ENCODE peak calls at places on chromosome 12, in ten cellular contexts. One of them, this sample, is unnamed.

GRCh38 chr12:15788266-15789214 is 648 bp downstream of the EPS8 start:
- DNase-seq in IMR-90: peak; percentile 45
- DNase-seq in uterus: peak; percentile 62
- DNase-seq in HL-60: no peak
- DNase-seq in GM12865: peak; percentile 49
- DNase-seq in esophagus squamous epithelium: no peak
- DNase-seq in neural progenitor cell: peak; percentile 59
- DNase-seq in right atrium auricular region: no peak
- DNase-seq in NB4: peak; percentile 16
- DNase-seq in fibroblast of lung: peak; percentile 61
- DNase-seq in this sample: no peak

GRCh38 chr12:23084236-23084995 is 459.4 kb downstream of the ETNK1 start:
- DNase-seq in esophagus squamous epithelium: no peak
- DNase-seq in HL-60: no peak
- DNase-seq in uterus: no peak
- DNase-seq in neural progenitor cell: no peak
- DNase-seq in right atrium auricular region: no peak
- DNase-seq in IMR-90: peak; percentile 95
- DNase-seq in GM12865: no peak
- DNase-seq in fibroblast of lung: peak; percentile 99
- DNase-seq in NB4: no peak
- DNase-seq in this sample: peak; percentile 2

GRCh38 chr12:94560416-94561221 is 89.7 kb downstream of the TMCC3 start:
- DNase-seq in IMR-90: peak; percentile 53
- DNase-seq in neural progenitor cell: peak; percentile 52
- DNase-seq in HL-60: no peak
- DNase-seq in NB4: peak; percentile 53
- DNase-seq in esophagus squamous epithelium: no peak
- DNase-seq in right atrium auricular region: no peak
- DNase-seq in GM12865: peak; percentile 82
- DNase-seq in fibroblast of lung: peak; percentile 85
- DNase-seq in uterus: no peak
- DNase-seq in this sample: no peak

GRCh38 chr12:82359115-82359478 is 768 bp downstream of the METTL25 start:
- DNase-seq in right atrium auricular region: no peak
- DNase-seq in HL-60: no peak
- DNase-seq in NB4: peak; percentile 40
- DNase-seq in esophagus squamous epithelium: no peak
- DNase-seq in uterus: no peak
- DNase-seq in IMR-90: no peak
- DNase-seq in GM12865: peak; percentile 21
- DNase-seq in neural progenitor cell: peak; percentile 36
- DNase-seq in fibroblast of lung: peak; percentile 13
- DNase-seq in this sample: no peak

GRCh38 chr12:57475271-57476161 is 4.2 kb downstream of the ARHGAP9 start:
- DNase-seq in GM12865: no peak
- DNase-seq in uterus: no peak
- DNase-seq in HL-60: no peak
- DNase-seq in NB4: no peak
- DNase-seq in esophagus squamous epithelium: no peak
- DNase-seq in right atrium auricular region: no peak
- DNase-seq in neural progenitor cell: peak; percentile 68
- DNase-seq in fibroblast of lung: peak; percentile 26
- DNase-seq in IMR-90: no peak
- DNase-seq in this sample: no peak

GRCh38 chr12:122081108-122081696 is 2.6 kb downstream of the MLXIP start:
- DNase-seq in right atrium auricular region: no peak
- DNase-seq in HL-60: no peak
- DNase-seq in uterus: peak; percentile 36
- DNase-seq in esophagus squamous epithelium: no peak
- DNase-seq in fibroblast of lung: peak; percentile 62
- DNase-seq in NB4: peak; percentile 44
- DNase-seq in neural progenitor cell: no peak
- DNase-seq in GM12865: peak; percentile 53
- DNase-seq in IMR-90: no peak
- DNase-seq in this sample: no peak

GRCh38 chr12:6925543-6926279 is 2.0 kb upstream of the ATN1 start:
- DNase-seq in NB4: no peak
- DNase-seq in uterus: peak; percentile 90
- DNase-seq in IMR-90: peak; percentile 90
- DNase-seq in right atrium auricular region: peak; percentile 84
- DNase-seq in HL-60: no peak
- DNase-seq in GM12865: no peak
- DNase-seq in neural progenitor cell: peak; percentile 77
- DNase-seq in esophagus squamous epithelium: no peak
- DNase-seq in fibroblast of lung: peak; percentile 96
- DNase-seq in this sample: peak; percentile 87

GRCh38 chr12:89779090-89779489 is 70.5 kb upstream of the ATP2B1 start:
- DNase-seq in fibroblast of lung: no peak
- DNase-seq in uterus: no peak
- DNase-seq in NB4: no peak
- DNase-seq in right atrium auricular region: no peak
- DNase-seq in IMR-90: no peak
- DNase-seq in neural progenitor cell: no peak
- DNase-seq in esophagus squamous epithelium: no peak
- DNase-seq in GM12865: no peak
- DNase-seq in HL-60: no peak
- DNase-seq in this sample: no peak

GRCh38 chr12:84910549-84911241 is 1.9 kb downstream of the SLC6A15 start:
- DNase-seq in IMR-90: no peak
- DNase-seq in esophagus squamous epithelium: no peak
- DNase-seq in right atrium auricular region: no peak
- DNase-seq in GM12865: no peak
- DNase-seq in HL-60: no peak
- DNase-seq in neural progenitor cell: peak; percentile 61
- DNase-seq in uterus: no peak
- DNase-seq in fibroblast of lung: peak; percentile 36
- DNase-seq in NB4: no peak
- DNase-seq in this sample: no peak

GRCh38 chr12:84913151-84913550 is 552 bp upstream of the SLC6A15 start:
- DNase-seq in GM12865: no peak
- DNase-seq in neural progenitor cell: peak; percentile 48
- DNase-seq in right atrium auricular region: no peak
- DNase-seq in uterus: no peak
- DNase-seq in HL-60: no peak
- DNase-seq in fibroblast of lung: peak; percentile 1
- DNase-seq in IMR-90: no peak
- DNase-seq in esophagus squamous epithelium: no peak
- DNase-seq in NB4: no peak
- DNase-seq in this sample: no peak

GRCh38 chr12:84911331-84912190 is 1.0 kb downstream of the SLC6A15 start:
- DNase-seq in right atrium auricular region: no peak
- DNase-seq in NB4: peak; percentile 16
- DNase-seq in neural progenitor cell: peak; percentile 93
- DNase-seq in GM12865: no peak
- DNase-seq in IMR-90: peak; percentile 56
- DNase-seq in uterus: peak; percentile 27
- DNase-seq in HL-60: no peak
- DNase-seq in fibroblast of lung: peak; percentile 81
- DNase-seq in esophagus squamous epithelium: no peak
- DNase-seq in this sample: peak; percentile 69

DNA sequence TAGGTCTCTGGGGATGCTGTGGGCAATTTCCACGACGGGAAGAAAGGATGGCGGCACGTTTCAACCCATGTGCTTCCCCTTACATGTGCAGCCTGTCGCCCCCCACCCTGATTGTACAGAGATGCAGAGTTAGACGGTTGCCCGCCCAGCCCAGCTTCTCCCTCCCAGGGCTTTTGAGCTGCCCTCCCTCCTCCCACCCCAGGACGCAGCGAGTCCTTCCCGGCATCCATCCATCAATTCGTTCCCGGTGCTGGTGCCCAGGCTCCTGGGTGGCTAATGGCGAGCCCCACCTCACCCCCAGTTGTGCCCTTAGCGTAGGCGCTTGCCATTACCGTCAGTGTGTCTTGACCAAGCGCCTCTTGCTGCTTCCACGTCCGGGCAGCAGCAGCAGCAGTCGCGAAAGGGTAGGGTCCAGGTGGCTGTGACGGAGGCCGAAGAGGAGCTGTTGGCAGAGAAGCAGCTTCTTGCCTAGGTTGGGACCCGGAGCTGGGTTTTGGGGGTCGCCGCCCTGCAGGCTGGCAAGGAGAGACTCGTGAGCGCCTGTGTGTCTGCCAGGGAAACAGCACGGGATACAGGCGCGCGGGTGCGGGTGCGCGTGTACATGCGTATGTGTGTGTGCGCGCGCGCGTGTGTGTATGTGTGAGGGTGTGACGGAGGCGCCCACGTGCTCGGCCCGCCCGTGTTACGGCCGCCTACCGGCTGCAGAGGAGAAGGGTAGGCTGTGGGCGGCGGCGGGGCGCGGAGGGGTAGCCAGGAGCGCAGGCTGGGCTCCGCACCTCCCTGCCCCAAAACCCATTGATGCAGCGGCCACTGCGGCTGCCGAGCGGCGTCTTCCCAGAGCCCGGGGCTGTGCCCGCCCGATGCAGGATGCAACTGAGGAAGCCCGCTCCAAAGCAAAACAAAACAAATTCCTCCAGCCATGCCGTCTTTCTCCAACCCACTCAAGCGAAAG is at the start of gene SLC6A15:
- DNase-seq in neural progenitor cell: peak; percentile 90
- DNase-seq in HL-60: no peak
- DNase-seq in GM12865: peak; percentile 38
- DNase-seq in esophagus squamous epithelium: peak; percentile 1
- DNase-seq in fibroblast of lung: peak; percentile 74
- DNase-seq in uterus: peak; percentile 28
- DNase-seq in NB4: no peak
- DNase-seq in IMR-90: peak; percentile 46
- DNase-seq in right atrium auricular region: no peak
- DNase-seq in this sample: peak; percentile 49
- TF ChIP-seq CTCF in neural progenitor cell: peak; percentile 57
- TF ChIP-seq CTCF in HL-60: no peak
- TF ChIP-seq CTCF in GM12865: no peak
- TF ChIP-seq CTCF in esophagus squamous epithelium: no peak
- TF ChIP-seq CTCF in fibroblast of lung: no peak
- TF ChIP-seq CTCF in uterus: no peak
- TF ChIP-seq CTCF in NB4: no peak
- TF ChIP-seq CTCF in IMR-90: peak; percentile 31
- TF ChIP-seq CTCF in right atrium auricular region: no peak
- TF ChIP-seq CTCF in this sample: peak; percentile 52

DNA sequence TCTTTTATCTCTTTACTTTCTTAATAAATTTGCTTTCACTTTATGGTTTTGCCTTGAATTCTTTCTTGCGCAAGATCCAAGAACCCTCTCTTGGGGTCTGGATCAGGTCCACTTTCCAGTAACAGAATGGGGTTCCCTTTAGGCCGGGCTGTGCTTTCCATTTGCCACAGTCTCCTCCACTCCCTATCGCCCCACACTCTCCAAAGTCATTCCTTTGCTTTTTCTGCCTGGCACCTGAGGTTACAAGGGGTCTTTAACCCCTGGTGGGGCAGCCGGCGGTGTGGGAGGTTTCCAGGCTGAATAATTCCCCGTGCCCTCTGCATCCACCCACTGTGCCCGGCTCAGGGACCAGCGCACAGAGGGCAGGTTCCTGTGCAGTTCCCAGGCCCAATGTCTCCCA is 42.9 kb upstream of the LHX5 start:
- DNase-seq in IMR-90: no peak
- DNase-seq in HL-60: no peak
- DNase-seq in right atrium auricular region: no peak
- DNase-seq in fibroblast of lung: no peak
- DNase-seq in esophagus squamous epithelium: no peak
- DNase-seq in NB4: no peak
- DNase-seq in neural progenitor cell: no peak
- DNase-seq in uterus: no peak
- DNase-seq in GM12865: no peak
- DNase-seq in this sample: no peak
- H3K4me3 ChIP-seq in IMR-90: no peak overlapping the region
- H3K4me3 ChIP-seq in HL-60: no peak overlapping the region
- H3K4me3 ChIP-seq in right atrium auricular region: no peak overlapping the region
- H3K4me3 ChIP-seq in fibroblast of lung: no peak overlapping the region
- H3K4me3 ChIP-seq in esophagus squamous epithelium: no peak overlapping the region
- H3K4me3 ChIP-seq in NB4: no peak overlapping the region
- H3K4me3 ChIP-seq in neural progenitor cell: peak overlapping the region; percentile 36
- H3K4me3 ChIP-seq in uterus: no peak overlapping the region
- H3K4me3 ChIP-seq in GM12865: no peak overlapping the region
- H3K4me3 ChIP-seq in this sample: no peak overlapping the region

GRCh38 chr12:9750276-9751203 is 10.2 kb downstream of the CD69 start:
- DNase-seq in esophagus squamous epithelium: no peak
- DNase-seq in GM12865: peak; percentile 82
- DNase-seq in IMR-90: peak; percentile 56
- DNase-seq in right atrium auricular region: no peak
- DNase-seq in HL-60: peak; percentile 61
- DNase-seq in fibroblast of lung: peak; percentile 56
- DNase-seq in uterus: peak; percentile 49
- DNase-seq in NB4: peak; percentile 81
- DNase-seq in neural progenitor cell: peak; percentile 79
- DNase-seq in this sample: peak; percentile 30

GRCh38 chr12:9754097-9754964 is 6.4 kb downstream of the CD69 start:
- DNase-seq in HL-60: no peak
- DNase-seq in GM12865: no peak
- DNase-seq in uterus: no peak
- DNase-seq in esophagus squamous epithelium: no peak
- DNase-seq in right atrium auricular region: no peak
- DNase-seq in neural progenitor cell: no peak
- DNase-seq in NB4: no peak
- DNase-seq in IMR-90: no peak
- DNase-seq in fibroblast of lung: no peak
- DNase-seq in this sample: no peak

GRCh38 chr12:9752145-9752717 is 8.5 kb downstream of the CD69 start:
- DNase-seq in esophagus squamous epithelium: no peak
- DNase-seq in right atrium auricular region: no peak
- DNase-seq in GM12865: no peak
- DNase-seq in uterus: no peak
- DNase-seq in neural progenitor cell: no peak
- DNase-seq in fibroblast of lung: no peak
- DNase-seq in HL-60: no peak
- DNase-seq in IMR-90: no peak
- DNase-seq in NB4: no peak
- DNase-seq in this sample: no peak

GRCh38 chr12:9753042-9753820 is 7.5 kb downstream of the CD69 start:
- DNase-seq in uterus: no peak
- DNase-seq in right atrium auricular region: no peak
- DNase-seq in IMR-90: no peak
- DNase-seq in NB4: no peak
- DNase-seq in GM12865: no peak
- DNase-seq in fibroblast of lung: no peak
- DNase-seq in HL-60: no peak
- DNase-seq in esophagus squamous epithelium: no peak
- DNase-seq in neural progenitor cell: no peak
- DNase-seq in this sample: no peak

GRCh38 chr12:9751204-9752144 is 9.2 kb downstream of the CD69 start:
- DNase-seq in right atrium auricular region: no peak
- DNase-seq in HL-60: peak; percentile 41
- DNase-seq in neural progenitor cell: peak; percentile 14
- DNase-seq in IMR-90: peak; percentile 16
- DNase-seq in NB4: no peak
- DNase-seq in fibroblast of lung: peak; percentile 15
- DNase-seq in esophagus squamous epithelium: no peak
- DNase-seq in uterus: no peak
- DNase-seq in GM12865: peak; percentile 43
- DNase-seq in this sample: no peak
- TF ChIP-seq CTCF in right atrium auricular region: no peak
- TF ChIP-seq CTCF in HL-60: peak; percentile 27
- TF ChIP-seq CTCF in neural progenitor cell: no peak
- TF ChIP-seq CTCF in IMR-90: peak; percentile 51
- TF ChIP-seq CTCF in NB4: no peak
- TF ChIP-seq CTCF in fibroblast of lung: peak; percentile 37
- TF ChIP-seq CTCF in esophagus squamous epithelium: peak; percentile 22
- TF ChIP-seq CTCF in uterus: no peak
- TF ChIP-seq CTCF in GM12865: peak; percentile 38
- TF ChIP-seq CTCF in this sample: no peak

DNA sequence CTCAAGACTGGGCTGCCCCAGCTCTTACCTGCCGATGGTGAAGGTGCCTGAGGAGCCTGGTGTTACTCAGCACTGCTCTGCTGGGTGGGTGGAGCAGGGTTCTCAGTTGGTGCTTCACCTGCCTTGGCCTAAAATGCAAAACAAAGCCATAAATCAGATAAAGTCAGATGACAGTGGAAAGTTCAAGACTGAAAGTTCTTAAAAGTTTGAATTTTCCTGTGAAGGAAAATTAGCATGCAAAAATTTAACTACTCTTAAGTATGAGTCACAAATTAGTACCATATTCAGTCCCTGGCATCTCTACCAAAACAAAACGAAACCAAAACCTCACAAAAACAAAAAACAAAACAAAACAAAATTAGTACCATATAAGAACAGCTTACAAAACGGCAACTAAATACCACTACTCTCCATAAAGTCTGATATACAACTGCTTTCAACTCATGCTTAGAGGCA is 21.9 kb downstream of the YBX3 start:
- DNase-seq in HL-60: no peak
- DNase-seq in IMR-90: no peak
- DNase-seq in neural progenitor cell: no peak
- DNase-seq in fibroblast of lung: no peak
- DNase-seq in right atrium auricular region: no peak
- DNase-seq in NB4: no peak
- DNase-seq in uterus: no peak
- DNase-seq in GM12865: peak; percentile 10
- DNase-seq in esophagus squamous epithelium: no peak
- DNase-seq in this sample: no peak
- H3K4me3 ChIP-seq in HL-60: no peak overlapping the region
- H3K4me3 ChIP-seq in IMR-90: no peak overlapping the region
- H3K4me3 ChIP-seq in neural progenitor cell: no peak overlapping the region
- H3K4me3 ChIP-seq in fibroblast of lung: no peak overlapping the region
- H3K4me3 ChIP-seq in right atrium auricular region: no peak overlapping the region
- H3K4me3 ChIP-seq in NB4: no peak overlapping the region
- H3K4me3 ChIP-seq in uterus: no peak overlapping the region
- H3K4me3 ChIP-seq in GM12865: no peak overlapping the region
- H3K4me3 ChIP-seq in esophagus squamous epithelium: no peak overlapping the region
- H3K4me3 ChIP-seq in this sample: no peak overlapping the region

This sample was measured in HFF-Myc.